ENCODE peak calls at places on chromosomes 13 and 19, in seven cellular contexts. J is cardiac fibroblast, Z is AG04450, I is ascending aorta, A is kidney epithelial cell, Y is keratinocyte, E is AG10803. V is an unnamed sample.

GRCh38 chr13:99031725-99032298 is 53.9 kb upstream of the DOCK9 start:
- DNase-seq in A (no peak), Y (no peak), I (no peak), Z (no peak), E (no peak), J (no peak), V (no peak)

GRCh38 chr13:84563611-84564010 is 681.3 kb upstream of the SLITRK1 start:
- DNase-seq in Y (no peak), E (no peak), A (no peak), I (no peak), Z (no peak), J (no peak), V (no peak)

GRCh38 chr19:39045506-39045905 is 13.2 kb upstream of the FBXO27 start:
- DNase-seq in A (no peak), J (no peak), Z (no peak), Y (no peak), E (no peak), I (no peak), V (no peak)

GRCh38 chr19:2653717-2654584 is 48.5 kb downstream of the GNG7 start:
- DNase-seq in E (no peak), Z (no peak), Y (no peak), I (no peak), J (no peak), A (no peak), V (no peak)

GRCh38 chr19:11964496-11964857 is 363 bp upstream of the ZNF763 start:
- DNase-seq in J (no peak), A (no peak), E (no peak), Z (no peak), Y (no peak), I (no peak), V (no peak)

GRCh38 chr13:46168341-46168740 is 13.6 kb downstream of the LCP1 start:
- DNase-seq in J (peak; percentile 41), Y (no peak), I (no peak), Z (no peak), A (peak; percentile 56), E (no peak), V (peak; percentile 55)

GRCh38 chr13:106052200-106052767 is 483.2 kb downstream of the EFNB2 start:
- DNase-seq in Z (peak; percentile 3), Y (no peak), A (no peak), E (peak; percentile 16), J (no peak), I (no peak), V (peak; percentile 10)

GRCh38 chr19:45154064-45154827 is 6.5 kb downstream of the NKPD1 start:
- DNase-seq in Z (no peak), J (peak; percentile 89), I (no peak), A (no peak), E (peak; percentile 50), Y (no peak), V (peak; percentile 96)

GRCh38 chr13:110405597-110406450 is 98.7 kb downstream of the COL4A2 start:
- DNase-seq in A (no peak), Y (no peak), E (peak; percentile 93), J (peak; percentile 82), I (no peak), Z (no peak), V (peak; percentile 70)

GRCh38 chr13:110012102-110012739 is 225.8 kb upstream of the IRS2 start:
- DNase-seq in Y (peak; percentile 57), Z (peak; percentile 79), J (peak; percentile 96), E (peak; percentile 99), A (peak; percentile 97), I (no peak), V (peak; percentile 98)

GRCh38 chr19:29988351-29988750 is 46.3 kb downstream of the URI1 start:
- DNase-seq in Y (no peak), A (no peak), J (no peak), E (no peak), Z (no peak), I (no peak), V (no peak)

GRCh38 chr19:8696993-8697392 is 1.6 kb downstream of the ACTL9 start:
- DNase-seq in E (no peak), I (no peak), J (no peak), Z (no peak), A (no peak), Y (no peak), V (no peak)

GRCh38 chr19:8695911-8696310 is 2.7 kb downstream of the ACTL9 start:
- DNase-seq in J (no peak), A (no peak), Y (no peak), E (no peak), I (no peak), Z (no peak), V (no peak)

GRCh38 chr19:8699908-8700307 is 1.3 kb upstream of the ACTL9 start:
- DNase-seq in E (no peak), I (no peak), Y (no peak), Z (no peak), A (no peak), J (no peak), V (no peak)

GRCh38 chr19:8698433-8699063 is at the start of gene ACTL9:
- DNase-seq in I (no peak), A (no peak), E (no peak), J (no peak), Y (no peak), Z (no peak), V (no peak)

DNA sequence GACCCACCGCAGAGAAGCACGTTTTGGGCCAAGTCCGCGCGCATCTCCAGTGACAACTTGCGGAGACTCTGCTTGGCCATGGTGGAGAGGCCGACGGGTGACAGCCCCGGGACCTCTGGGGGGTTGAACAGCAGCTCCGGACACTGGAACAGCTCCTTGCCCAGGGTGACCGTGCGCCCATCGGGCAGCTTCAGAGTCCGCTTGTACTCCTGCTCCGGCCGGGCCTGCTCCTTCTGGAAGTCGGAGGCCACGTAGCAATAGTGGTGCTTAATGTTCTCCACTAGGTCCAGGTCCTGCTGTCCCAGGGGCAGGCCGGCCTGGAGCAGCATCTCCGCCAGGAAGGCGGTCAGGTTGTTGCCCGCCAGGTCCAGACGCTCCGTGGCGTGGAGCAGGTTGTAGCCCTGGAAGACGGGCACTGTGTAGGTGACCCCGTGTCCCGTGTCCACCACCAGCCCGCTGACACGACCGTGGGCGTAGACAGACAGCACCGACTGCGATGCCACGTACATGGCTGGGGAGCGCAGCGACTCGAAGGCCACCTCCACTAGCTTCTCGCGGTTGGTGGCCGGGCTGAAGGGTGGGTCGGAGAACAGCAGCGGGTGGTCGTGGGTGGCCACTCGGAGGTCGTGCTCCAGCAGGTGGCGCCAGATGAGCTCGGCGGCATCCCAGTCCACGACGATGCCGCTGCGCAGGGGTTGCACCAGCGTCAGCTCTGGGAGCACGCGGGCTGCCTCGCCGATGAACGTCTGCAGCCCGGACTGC is 743 bp downstream of the ACTL9 start:
- DNase-seq in Y (no peak), I (no peak), A (no peak), Z (no peak), E (no peak), J (no peak), V (no peak)
- TF ChIP-seq CTCF in Y (no peak), I (no peak), A (no peak), Z (no peak), E (no peak), J (no peak), V (peak; percentile 37)

DNA sequence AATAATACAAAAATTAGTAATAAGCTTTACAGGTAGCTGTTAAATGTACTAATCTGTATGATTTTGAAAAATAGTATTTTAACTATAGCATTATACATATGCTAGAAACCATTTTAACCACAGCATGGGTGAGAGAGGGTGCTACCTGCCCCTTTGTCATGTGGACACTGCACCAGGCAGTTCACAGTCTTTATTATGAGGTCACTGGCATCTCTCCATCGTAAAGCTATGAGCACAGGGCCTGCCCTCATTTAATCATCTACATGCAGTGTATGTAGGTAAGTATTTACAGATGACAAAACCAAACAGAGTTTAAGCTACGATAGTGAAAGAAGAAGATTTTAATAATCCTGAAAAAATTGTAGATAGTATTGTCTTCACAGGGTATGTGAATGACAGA is 21.7 kb downstream of the EDNRB start:
- DNase-seq in Z (no peak), A (no peak), E (peak; percentile 17), I (no peak), J (peak; percentile 87), Y (no peak), V (no peak)
- H3K4me3 ChIP-seq in Z (no peak overlapping the region), A (no peak overlapping the region), E (no peak overlapping the region), I (no peak overlapping the region), J (peak overlapping the region; percentile 22), Y (no peak overlapping the region), V (no peak overlapping the region)

GRCh38 chr13:62019858-62020257 is 604.2 kb upstream of the PCDH20 start:
- DNase-seq in A (no peak), E (no peak), Z (no peak), J (no peak), Y (no peak), I (no peak), V (no peak)

GRCh38 chr13:62014299-62014698 is 598.6 kb upstream of the PCDH20 start:
- DNase-seq in Z (no peak), J (peak; percentile 1), A (no peak), Y (no peak), E (no peak), I (no peak), V (peak; percentile 40)
- TF ChIP-seq CTCF in Z (no peak), J (no peak), A (no peak), Y (no peak), E (no peak), I (no peak), V (peak; percentile 25)

DNA sequence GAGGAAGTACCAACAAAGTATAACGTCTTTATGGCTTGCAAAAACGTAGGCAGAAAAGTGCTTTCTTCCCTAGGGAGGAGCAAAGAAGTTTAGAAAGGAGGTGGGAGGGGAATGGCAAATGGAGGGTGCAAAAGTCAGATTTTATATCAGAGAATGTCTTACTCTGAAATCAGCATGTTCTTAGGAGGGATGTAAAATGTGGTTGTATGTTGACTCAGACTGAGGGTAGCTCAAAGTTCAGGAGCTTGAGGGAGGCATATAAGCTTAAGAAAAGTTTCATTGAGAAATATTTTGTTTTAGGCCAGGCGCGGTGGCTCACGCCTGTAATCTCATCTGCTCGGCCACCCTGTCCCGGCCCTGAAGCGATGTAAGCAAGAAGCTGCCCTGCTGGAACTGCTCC is 1.7 kb downstream of the ZNF90 start:
- DNase-seq in I (no peak), A (no peak), E (no peak), J (peak; percentile 27), Z (no peak), Y (no peak), V (peak; percentile 14)
- H3K4me3 ChIP-seq in I (peak overlapping the region; percentile 71), A (no peak overlapping the region), E (no peak overlapping the region), J (no peak overlapping the region), Z (peak overlapping the region; percentile 68), Y (peak overlapping the region; percentile 81), V (peak overlapping the region; percentile 61)

DNA sequence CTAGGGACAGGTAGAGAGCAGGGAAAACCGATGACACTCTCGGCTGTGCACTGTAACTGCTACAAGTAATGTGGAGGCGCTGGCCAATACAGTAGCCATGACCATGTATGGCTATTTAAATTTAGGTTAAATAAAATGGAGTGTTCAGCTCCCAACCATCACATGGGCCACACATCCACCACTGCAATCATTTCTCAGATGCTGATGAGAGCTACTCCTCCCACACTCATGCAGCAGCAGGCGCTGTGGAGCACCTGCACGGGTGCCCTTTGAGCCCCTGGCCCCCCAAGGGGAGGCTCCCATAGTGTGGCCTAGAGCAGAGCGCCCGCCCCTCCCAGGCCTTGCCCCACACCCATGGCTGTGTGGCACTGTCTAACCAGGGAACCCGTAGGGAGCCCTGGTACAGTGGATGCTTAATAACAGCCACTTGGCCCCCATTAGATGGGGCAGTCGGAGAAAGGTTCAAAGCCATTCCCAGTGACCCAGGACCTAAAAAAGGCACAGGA is 6.0 kb downstream of the ACP4 start:
- DNase-seq in Z (no peak), A (no peak), I (no peak), E (no peak), Y (no peak), J (no peak), V (no peak)
- TF ChIP-seq CTCF in Z (no peak), A (no peak), I (no peak), E (no peak), Y (no peak), J (no peak), V (no peak)

V was measured in choroid plexus epithelial cell.